ENCODE peak calls at places on chromosomes 3 and 15, in nine cellular contexts. H is GM23248; Y is naive thymus-derived CD4-positive, alpha-beta T cell; D is upper lobe of right lung; L is CD8-positive, alpha-beta T cell; T is psoas muscle; M is astrocyte; W is body of pancreas; K is breast epithelium. E is an unnamed sample.

GRCh38 chr3:37864904-37865303 is 3.2 kb downstream of the CTDSPL start:
- DNase-seq in D (no peak), T (no peak), Y (peak), W (no peak), M (no peak), H (no peak), L (no peak), K (no peak), E (no peak)

GRCh38 chr15:73947651-73948050 is 21.4 kb downstream of the LOXL1 start:
- DNase-seq in Y (no peak), W (no peak), M (no peak), L (no peak), K (no peak), T (peak), H (no peak), D (peak), E (no peak)

GRCh38 chr3:183193762-183194701 is 31.5 kb upstream of the LAMP3 start:
- DNase-seq in L (no peak), K (no peak), D (no peak), M (no peak), T (no peak), Y (no peak), H (no peak), W (no peak), E (no peak)

GRCh38 chr15:63042879-63043340 is 363 bp downstream of the TPM1 start:
- DNase-seq in L (no peak), K (no peak), T (no peak), H (peak), M (no peak), D (peak), Y (no peak), W (no peak), E (no peak)

GRCh38 chr3:169624533-169624972 is 39.0 kb downstream of the MECOM start:
- DNase-seq in T (no peak), H (no peak), M (peak), K (no peak), D (no peak), L (no peak), Y (no peak), W (no peak), E (no peak)

GRCh38 chr3:19934098-19934566 is at the start of gene EFHB:
- DNase-seq in K (no peak), D (peak), W (peak), T (no peak), Y (no peak), H (peak), L (no peak), M (no peak), E (peak)

GRCh38 chr15:73746288-73746687 is 6.9 kb downstream of the INSYN1 start:
- DNase-seq in W (no peak), L (no peak), T (no peak), H (no peak), D (no peak), Y (no peak), K (no peak), M (no peak), E (no peak)

GRCh38 chr3:48084929-48085328 is 68.7 kb upstream of the MAP4 start:
- DNase-seq in K (no peak), T (no peak), L (no peak), Y (no peak), D (no peak), W (no peak), H (peak), M (no peak), E (no peak)

GRCh38 chr3:30421261-30421660 is 185.1 kb upstream of the TGFBR2 start:
- DNase-seq in M (peak), W (no peak), L (no peak), K (no peak), T (no peak), Y (no peak), D (no peak), H (peak), E (peak)

GRCh38 chr3:56754753-56755365 is 46.9 kb downstream of the ARHGEF3 start:
- DNase-seq in M (no peak), T (no peak), Y (peak), K (no peak), D (peak), L (peak), H (no peak), W (no peak), E (no peak)

GRCh38 chr3:17153209-17153608 is 268.5 kb downstream of the PLCL2 start:
- DNase-seq in Y (no peak), L (no peak), D (no peak), T (no peak), K (no peak), H (no peak), W (no peak), M (no peak), E (no peak)

GRCh38 chr3:165645191-165645590 is 192.0 kb downstream of the BCHE start:
- DNase-seq in H (no peak), L (no peak), W (no peak), Y (no peak), M (no peak), T (no peak), K (no peak), D (no peak), E (no peak)

GRCh38 chr15:55708720-55709119 is 34.2 kb downstream of the PRTG start:
- DNase-seq in W (no peak), M (no peak), L (no peak), Y (no peak), T (no peak), D (no peak), H (no peak), K (no peak), E (no peak)

GRCh38 chr3:8443829-8444791 is 57.5 kb upstream of the LMCD1 start:
- DNase-seq in H (peak), L (no peak), K (peak), M (peak), T (peak), W (peak), D (peak), Y (no peak), E (peak)

GRCh38 chr3:143718463-143718862 is 129.8 kb downstream of the SLC9A9 start:
- DNase-seq in W (no peak), H (no peak), K (no peak), Y (no peak), M (no peak), L (no peak), D (no peak), T (no peak), E (no peak)

GRCh38 chr15:58066042-58066867 is 744 bp upstream of the ALDH1A2 start:
- DNase-seq in W (peak), D (peak), T (peak), Y (peak), L (peak), H (peak), K (peak), M (no peak), E (peak)

GRCh38 chr3:146503459-146504202 is 34.3 kb upstream of the PLSCR2 start:
- DNase-seq in D (no peak), W (no peak), T (no peak), M (peak), L (no peak), Y (no peak), K (no peak), H (peak), E (peak)

GRCh38 chr15:70512772-70513362 is 250.5 kb downstream of the UACA start:
- DNase-seq in M (no peak), H (peak), T (no peak), D (no peak), W (no peak), K (no peak), L (peak), Y (peak), E (peak)

GRCh38 chr3:152193673-152194267 is 75.0 kb upstream of the MBNL1 start:
- DNase-seq in H (no peak), M (no peak), Y (peak), T (peak), W (no peak), L (peak), D (peak), K (no peak), E (no peak)

GRCh38 chr3:11306815-11307589 is 34.8 kb downstream of the ATG7 start:
- DNase-seq in H (no peak), K (no peak), T (no peak), W (no peak), D (no peak), L (peak), M (peak), Y (no peak), E (no peak)

GRCh38 chr15:46921906-46922305 is 795.4 kb upstream of the SEMA6D start:
- DNase-seq in Y (no peak), T (no peak), W (no peak), L (no peak), H (no peak), M (no peak), K (no peak), D (no peak), E (no peak)

GRCh38 chr3:25843332-25843731 is 53.4 kb downstream of the OXSM start:
- DNase-seq in M (no peak), H (peak), D (no peak), T (no peak), W (no peak), L (no peak), Y (no peak), K (no peak), E (no peak)

GRCh38 chr15:90079619-90080559 is 22.4 kb downstream of the IDH2 start:
- DNase-seq in W (no peak), M (no peak), K (no peak), H (no peak), T (no peak), L (no peak), Y (no peak), D (no peak), E (no peak)

DNA sequence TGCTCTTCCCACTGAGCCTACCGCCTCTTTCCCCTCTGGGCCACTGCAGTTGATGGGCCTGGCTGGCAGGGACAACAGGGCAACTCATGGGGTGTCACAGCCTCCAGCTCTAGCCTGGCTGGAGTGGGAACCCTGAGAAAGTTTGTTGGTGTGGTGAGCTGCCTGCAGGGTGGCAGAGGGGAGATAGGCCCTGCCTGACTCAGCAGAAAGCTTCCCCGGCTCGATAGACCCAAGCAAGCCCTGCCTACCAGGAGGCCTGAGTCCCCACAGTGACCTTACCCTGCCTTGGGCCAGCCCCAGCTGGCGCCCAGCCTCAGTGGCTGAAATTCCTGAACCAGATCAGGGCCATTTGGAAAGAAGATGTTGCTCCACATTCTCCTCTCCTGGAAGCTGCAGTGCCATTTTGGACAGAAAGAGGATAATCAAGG is 29.4 kb downstream of the ABTB1 start:
- DNase-seq in H (peak), M (no peak), Y (no peak), K (no peak), T (peak), W (no peak), L (no peak), D (peak), E (peak)
- H3K27ac ChIP-seq in H (no peak), M (no peak), Y (no peak), K (peak), T (peak), W (no peak), L (no peak), D (peak), E (no peak)

GRCh38 chr15:32694222-32694983 is 23.4 kb upstream of the GREM1 start:
- DNase-seq in K (no peak), L (no peak), H (no peak), Y (no peak), M (no peak), W (no peak), D (no peak), T (no peak), E (no peak)
- H3K27ac ChIP-seq in K (no peak), L (no peak), H (no peak), Y (no peak), M (no peak), W (no peak), D (no peak), T (no peak), E (no peak)

DNA sequence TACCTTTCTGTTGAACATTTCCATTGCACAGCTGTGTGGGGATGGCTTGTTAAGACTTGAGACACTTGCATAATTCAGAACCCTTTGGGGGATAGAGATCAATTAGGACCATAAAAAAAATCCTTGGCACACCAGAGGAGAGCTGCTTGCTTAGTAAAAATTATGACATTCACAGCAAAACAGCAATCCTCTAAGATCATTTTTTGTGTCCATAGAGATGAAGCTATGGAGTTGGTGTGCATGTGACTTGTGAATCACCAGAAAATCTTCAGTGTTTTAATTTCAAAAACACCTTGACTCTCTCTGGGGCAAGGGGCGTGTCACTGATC is 7.7 kb downstream of the COL8A1 start:
- DNase-seq in M (no peak), D (no peak), W (no peak), L (no peak), K (no peak), T (no peak), H (no peak), Y (no peak), E (peak)
- H3K27ac ChIP-seq in M (peak), D (peak), W (no peak), L (no peak), K (peak), T (no peak), H (peak), Y (no peak), E (peak)

DNA sequence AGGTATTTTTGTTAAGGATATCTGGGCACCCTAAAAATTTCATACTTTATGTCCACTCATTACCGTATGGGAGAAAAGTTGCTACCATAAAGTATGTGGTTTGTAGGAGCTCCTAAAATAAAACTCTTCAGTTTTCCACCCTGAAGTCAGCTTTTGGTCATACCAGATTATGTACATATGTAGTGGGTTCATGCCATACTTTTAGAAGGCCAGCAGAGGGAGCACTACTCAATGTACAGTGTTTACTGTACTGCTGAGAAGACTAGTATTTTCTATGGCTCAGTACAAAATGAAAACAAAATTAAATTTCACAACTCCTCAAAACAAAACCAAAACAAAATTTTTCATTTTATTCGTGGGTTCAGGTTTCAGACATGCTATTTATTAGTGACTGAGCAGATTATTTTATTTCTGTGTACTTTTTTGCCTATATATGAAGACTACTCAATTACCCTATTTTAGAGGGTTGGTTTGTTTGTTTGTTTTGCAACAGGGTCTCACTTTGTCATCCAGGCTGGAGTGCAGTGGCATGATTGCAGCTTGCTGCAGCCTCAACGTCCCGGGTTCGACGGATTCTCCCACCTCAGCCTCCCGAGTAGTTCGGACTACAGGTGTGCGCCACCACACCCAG is 24.3 kb downstream of the NXPE3 start:
- DNase-seq in M (peak), W (peak), T (no peak), H (peak), Y (peak), D (no peak), K (no peak), L (peak), E (peak)
- H3K27ac ChIP-seq in M (no peak), W (no peak), T (no peak), H (no peak), Y (peak), D (no peak), K (no peak), L (no peak), E (no peak)

GRCh38 chr3:187743195-187744141 is 1.8 kb downstream of the BCL6 start:
- DNase-seq in T (peak), M (peak), H (peak), W (peak), Y (peak), D (peak), K (peak), L (peak), E (peak)

GRCh38 chr3:187740446-187741399 is 4.5 kb downstream of the BCL6 start:
- DNase-seq in H (peak), W (peak), L (peak), M (peak), T (peak), Y (peak), D (peak), K (peak), E (peak)

GRCh38 chr3:187739561-187740445 is 5.5 kb downstream of the BCL6 start:
- DNase-seq in L (peak), H (peak), W (peak), D (peak), M (peak), K (peak), Y (peak), T (peak), E (peak)

GRCh38 chr3:187742351-187743171 is 2.7 kb downstream of the BCL6 start:
- DNase-seq in L (no peak), H (peak), D (no peak), T (peak), K (peak), W (peak), M (peak), Y (peak), E (peak)

DNA sequence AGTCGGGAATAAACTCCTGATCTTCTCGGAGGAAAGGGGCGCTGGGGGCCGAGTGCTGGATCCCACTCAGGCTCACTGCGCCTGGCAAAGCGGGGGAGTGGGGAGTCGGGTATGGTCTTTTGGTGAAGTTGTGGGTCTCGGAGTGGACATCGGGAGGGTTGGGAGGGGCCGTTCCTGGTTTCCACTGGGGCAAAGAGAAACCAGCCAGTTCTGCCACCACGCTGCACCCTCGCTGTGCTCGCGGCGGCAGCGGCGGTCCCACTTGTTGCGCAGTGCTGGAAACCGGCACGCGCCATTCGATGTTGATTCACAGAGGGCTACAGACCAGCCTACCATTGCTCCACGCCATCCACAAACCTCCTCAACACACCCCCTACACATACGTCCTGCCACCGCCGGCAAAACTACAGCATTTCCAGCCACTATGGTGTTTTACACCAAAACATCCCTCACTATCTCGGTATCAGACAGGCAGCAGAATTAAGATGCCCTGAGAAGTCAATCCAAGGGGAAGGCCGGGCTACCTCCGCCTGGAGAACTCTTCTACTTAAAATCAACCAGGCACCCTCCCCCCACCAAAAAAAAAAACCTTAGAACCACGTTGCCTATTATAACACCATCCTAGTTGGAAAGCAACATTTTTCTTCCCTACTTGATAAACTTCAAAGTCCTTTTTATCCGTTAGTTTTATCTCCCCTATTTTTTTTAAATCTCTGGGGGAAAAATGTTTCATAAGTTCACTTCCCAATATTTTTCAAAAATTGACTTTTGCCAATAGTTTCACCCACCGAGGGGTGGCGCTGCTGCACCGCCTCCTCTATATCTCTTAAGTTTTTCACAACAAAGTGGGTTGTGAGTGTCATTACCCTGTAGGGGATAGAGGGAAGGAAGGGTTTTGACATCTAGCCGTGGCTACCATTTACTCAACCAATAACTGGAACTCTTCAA is 3.6 kb downstream of the BCL6 start:
- DNase-seq in M (peak), Y (peak), K (peak), L (peak), H (peak), T (peak), W (peak), D (peak), E (peak)
- H3K27ac ChIP-seq in M (peak), Y (peak), K (peak), L (peak), H (peak), T (peak), W (peak), D (peak), E (peak)

GRCh38 chr3:53154731-53155320 is 6.2 kb upstream of the PRKCD start:
- DNase-seq in K (no peak), M (no peak), H (no peak), D (peak), Y (no peak), T (no peak), L (no peak), W (peak), E (no peak)

GRCh38 chr3:53156368-53156834 is 4.6 kb upstream of the PRKCD start:
- DNase-seq in M (no peak), W (peak), H (peak), Y (no peak), T (no peak), D (peak), L (no peak), K (no peak), E (no peak)

GRCh38 chr3:53157974-53158580 is 2.9 kb upstream of the PRKCD start:
- DNase-seq in D (no peak), H (no peak), T (no peak), K (no peak), Y (no peak), W (peak), L (no peak), M (no peak), E (no peak)

GRCh38 chr3:53153914-53154434 is 7.0 kb upstream of the PRKCD start:
- DNase-seq in Y (no peak), K (no peak), W (no peak), H (no peak), L (peak), T (no peak), D (no peak), M (no peak), E (peak)

GRCh38 chr3:53155763-53156162 is 5.2 kb upstream of the PRKCD start:
- DNase-seq in D (peak), L (no peak), K (peak), Y (no peak), M (no peak), W (peak), H (no peak), T (no peak), E (no peak)
- H3K27ac ChIP-seq in D (peak), L (no peak), K (peak), Y (no peak), M (no peak), W (peak), H (no peak), T (no peak), E (no peak)

E was measured in fibroblast of lung.